ENCODE peak calls at places on chromosomes 7 and 10, in six cellular contexts. T is A549, V is HepG2, D is K562, P is NB4, C is GM12878. M is an unnamed sample.

GRCh38 chr7:134741901-134742635 is 37.4 kb upstream of the CALD1 start:
- DNase-seq in T (no peak), V (no peak), D (no peak), P (no peak), C (no peak), M (peak; percentile 84)

GRCh38 chr7:52540041-52540440 is 495.4 kb upstream of the POM121L12 start:
- DNase-seq in T (no peak), V (no peak), D (no peak), P (peak; percentile 9), C (no peak), M (no peak)

GRCh38 chr7:7681191-7681935 is 37.0 kb downstream of the RPA3 start:
- DNase-seq in T (peak; percentile 18), V (peak; percentile 50), D (peak; percentile 22), P (peak; percentile 77), C (peak; percentile 56), M (peak; percentile 88)

GRCh38 chr7:12771378-12771877 is 84.0 kb downstream of the ARL4A start:
- DNase-seq in T (no peak), V (no peak), D (peak; percentile 15), P (no peak), C (no peak), M (peak; percentile 99)

GRCh38 chr10:113216068-113216467 is 266.0 kb downstream of the TCF7L2 start:
- DNase-seq in T (no peak), V (no peak), D (no peak), P (no peak), C (no peak), M (no peak)

GRCh38 chr10:130750441-130750840 is 561.1 kb downstream of the TCERG1L start:
- DNase-seq in T (no peak), V (no peak), D (no peak), P (no peak), C (no peak), M (no peak)

GRCh38 chr7:147197006-147197405 is 1080.4 kb downstream of the CNTNAP2 start:
- DNase-seq in T (no peak), V (peak; percentile 7), D (no peak), P (peak; percentile 20), C (no peak), M (no peak)

GRCh38 chr7:133682364-133683181 is 429.7 kb downstream of the EXOC4 start:
- DNase-seq in T (no peak), V (no peak), D (no peak), P (no peak), C (no peak), M (no peak)

GRCh38 chr7:69232445-69233376 is 365.6 kb upstream of the AUTS2 start:
- DNase-seq in T (no peak), V (no peak), D (no peak), P (no peak), C (no peak), M (no peak)

GRCh38 chr7:138127996-138128395 is 51.7 kb downstream of the AKR1D1 start:
- DNase-seq in T (no peak), V (no peak), D (no peak), P (no peak), C (no peak), M (no peak)

GRCh38 chr7:30412810-30413504 is 65.6 kb downstream of the NOD1 start:
- DNase-seq in T (peak; percentile 66), V (peak; percentile 88), D (peak; percentile 59), P (peak; percentile 73), C (peak; percentile 16), M (peak; percentile 90)

GRCh38 chr10:3886666-3887251 is 101.8 kb upstream of the KLF6 start:
- DNase-seq in T (peak; percentile 68), V (peak; percentile 90), D (no peak), P (no peak), C (no peak), M (peak; percentile 93)

GRCh38 chr10:86306628-86307278 is 59.8 kb downstream of the GRID1 start:
- DNase-seq in T (no peak), V (peak; percentile 7), D (peak; percentile 7), P (peak; percentile 43), C (no peak), M (no peak)

GRCh38 chr10:31353574-31353973 is 34.6 kb downstream of the ZEB1 start:
- DNase-seq in T (peak; percentile 43), V (peak; percentile 46), D (no peak), P (peak; percentile 57), C (peak; percentile 73), M (peak; percentile 66)

GRCh38 chr7:134948736-134949135 is 37.6 kb upstream of the AGBL3 start:
- DNase-seq in T (no peak), V (no peak), D (no peak), P (no peak), C (no peak), M (no peak)

GRCh38 chr10:104614245-104614831 is 26.8 kb upstream of the SORCS3 start:
- DNase-seq in T (peak; percentile 28), V (peak; percentile 17), D (peak; percentile 47), P (peak; percentile 50), C (no peak), M (no peak)

GRCh38 chr7:70527489-70527888 is 604.5 kb upstream of the GALNT17 start:
- DNase-seq in T (no peak), V (no peak), D (no peak), P (no peak), C (no peak), M (no peak)

GRCh38 chr10:34628174-34628802 is 186.8 kb downstream of the PARD3 start:
- DNase-seq in T (no peak), V (peak; percentile 19), D (peak; percentile 74), P (no peak), C (no peak), M (no peak)

GRCh38 chr10:23694921-23695824 is 256.3 kb downstream of the OTUD1 start:
- DNase-seq in T (no peak), V (no peak), D (no peak), P (no peak), C (no peak), M (no peak)

GRCh38 chr7:148156248-148156647 is 434.3 kb upstream of the C7orf33 start:
- DNase-seq in T (no peak), V (no peak), D (no peak), P (no peak), C (no peak), M (no peak)

GRCh38 chr10:21849624-21850023 is 153.9 kb downstream of the DNAJC1 start:
- DNase-seq in T (no peak), V (no peak), D (no peak), P (no peak), C (no peak), M (no peak)

GRCh38 chr10:29189272-29189671 is 99.6 kb upstream of the LYZL1 start:
- DNase-seq in T (no peak), V (no peak), D (no peak), P (no peak), C (no peak), M (no peak)

GRCh38 chr10:10642741-10643280 is 374.9 kb upstream of the CELF2 start:
- DNase-seq in T (no peak), V (no peak), D (no peak), P (no peak), C (no peak), M (no peak)

GRCh38 chr7:326273-326672 is 36.3 kb downstream of the FOXL3 start:
- DNase-seq in T (no peak), V (no peak), D (no peak), P (no peak), C (no peak), M (no peak)

GRCh38 chr7:107009846-107010203 is 34.7 kb upstream of the PRKAR2B start:
- DNase-seq in T (no peak), V (no peak), D (peak; percentile 55), P (no peak), C (no peak), M (no peak)

GRCh38 chr7:93185303-93186027 is 37.3 kb upstream of the SAMD9L start:
- DNase-seq in T (no peak), V (no peak), D (no peak), P (no peak), C (no peak), M (peak; percentile 15)

GRCh38 chr7:87564290-87564963 is 36.3 kb downstream of the ABCB1 start:
- DNase-seq in T (peak; percentile 9), V (peak; percentile 20), D (no peak), P (peak; percentile 47), C (no peak), M (peak; percentile 7)

GRCh38 chr7:78149787-78150186 is 351.2 kb downstream of the PHTF2 start:
- DNase-seq in T (no peak), V (no peak), D (no peak), P (no peak), C (no peak), M (no peak)

GRCh38 chr10:26837139-26837538 is 23.6 kb downstream of the ABI1 start:
- DNase-seq in T (no peak), V (no peak), D (no peak), P (peak; percentile 61), C (no peak), M (no peak)
- TF ChIP-seq MYC in T (no peak), V (no peak), D (no peak), P (no peak), C (no peak), M (no peak)

GRCh38 chr10:60480865-60481563 is 91.3 kb upstream of the ANK3 start:
- DNase-seq in T (peak; percentile 18), V (no peak), D (no peak), P (no peak), C (no peak), M (peak; percentile 40)
- TF ChIP-seq MYC in T (no peak), V (no peak), D (no peak), P (no peak), C (no peak), M (no peak)

GRCh38 chr7:73885975-73886798 is 25.2 kb downstream of the TMEM270 start:
- DNase-seq in T (no peak), V (no peak), D (peak; percentile 97), P (peak; percentile 77), C (no peak), M (peak; percentile 96)
- TF ChIP-seq MYC in T (no peak), V (no peak), D (no peak), P (no peak), C (no peak), M (no peak)

GRCh38 chr7:66050990-66051424 is 24.6 kb upstream of the ASL start:
- DNase-seq in T (no peak), V (peak; percentile 82), D (no peak), P (no peak), C (no peak), M (no peak)

GRCh38 chr7:66052447-66052846 is 23.2 kb upstream of the ASL start:
- DNase-seq in T (no peak), V (no peak), D (no peak), P (no peak), C (no peak), M (no peak)

GRCh38 chr7:66050337-66050957 is 25.2 kb upstream of the ASL start:
- DNase-seq in T (no peak), V (no peak), D (no peak), P (no peak), C (no peak), M (no peak)

GRCh38 chr7:66054063-66054462 is 21.6 kb upstream of the ASL start:
- DNase-seq in T (no peak), V (no peak), D (no peak), P (no peak), C (no peak), M (no peak)

DNA sequence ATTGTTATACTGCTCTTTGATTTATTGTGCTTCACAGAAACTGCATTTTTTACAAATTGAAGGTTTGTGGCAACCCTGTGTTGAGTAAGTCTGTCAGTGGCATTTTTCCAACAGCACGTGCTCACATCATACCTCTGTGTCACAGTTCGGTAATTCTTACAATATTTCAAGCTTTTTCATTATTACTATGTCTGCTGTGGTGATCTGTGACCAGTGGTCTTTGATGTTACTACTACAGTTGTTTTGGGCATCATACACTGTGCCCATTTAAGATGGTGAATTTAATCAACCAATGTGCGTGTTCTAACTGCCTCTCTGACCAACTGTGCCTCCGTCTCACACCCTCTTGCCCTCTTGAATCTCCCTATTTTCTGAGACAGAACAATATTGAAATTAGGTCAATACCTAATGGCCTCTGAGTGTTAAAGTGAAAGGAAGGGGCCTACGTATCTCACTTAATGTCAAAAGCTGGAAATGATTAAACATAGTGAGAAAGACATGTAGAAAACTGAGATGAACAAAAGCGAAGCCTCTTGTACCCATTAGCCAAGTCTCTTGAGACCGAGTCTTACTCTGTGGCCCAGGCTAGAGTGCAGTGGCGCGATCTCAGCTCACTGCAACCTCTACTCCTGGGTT is 20.2 kb upstream of the ASL start:
- DNase-seq in T (no peak), V (no peak), D (no peak), P (no peak), C (peak; percentile 41), M (no peak)
- TF ChIP-seq MYC in T (no peak), V (no peak), D (no peak), P (no peak), C (no peak), M (no peak)